ENCODE peak calls at places on chromosomes 6 and 20, in ten cellular contexts. Q, G, Z, V, T, M, S, I, J and O are unnamed samples.

GRCh38 chr20:35729283-35729807 is 12.7 kb downstream of the RBM39 start:
- DNase-seq in G (no peak), J (no peak), T (no peak), S (no peak), I (no peak), M (no peak), Z (no peak), V (no peak), Q (no peak), O (no peak)

GRCh38 chr20:64193058-64193457 is 28.8 kb downstream of the MYT1 start:
- DNase-seq in G (no peak), S (no peak), M (no peak), Q (no peak), I (no peak), T (no peak), V (no peak), J (no peak), Z (no peak), O (no peak)

GRCh38 chr6:96716221-96716620 is 121.1 kb downstream of the GPR63 start:
- DNase-seq in J (no peak), I (no peak), V (no peak), Z (no peak), S (no peak), G (no peak), M (no peak), T (no peak), Q (no peak), O (no peak)

GRCh38 chr6:153729189-153729588 is 309.9 kb upstream of the OPRM1 start:
- DNase-seq in I (no peak), Z (no peak), Q (no peak), T (no peak), V (no peak), S (no peak), G (no peak), M (no peak), J (no peak), O (no peak)

GRCh38 chr6:21109421-21110178 is 484.0 kb upstream of the SOX4 start:
- DNase-seq in Z (no peak), V (no peak), M (no peak), I (no peak), T (no peak), Q (no peak), J (no peak), S (no peak), G (peak), O (no peak)

GRCh38 chr20:59525500-59526241 is 78.7 kb upstream of the PHACTR3 start:
- DNase-seq in J (no peak), I (peak), V (peak), T (peak), Q (no peak), Z (no peak), M (peak), G (peak), S (peak), O (no peak)

GRCh38 chr6:43334466-43335095 is 26.0 kb upstream of the CRIP3 start:
- DNase-seq in Q (no peak), J (no peak), M (no peak), Z (no peak), V (no peak), S (no peak), G (peak), I (peak), T (no peak), O (no peak)

GRCh38 chr20:44646023-44646640 is 5.4 kb downstream of the ADA start:
- DNase-seq in J (peak), I (no peak), Z (no peak), M (no peak), G (peak), Q (no peak), V (no peak), S (no peak), T (no peak), O (no peak)

GRCh38 chr6:15500901-15501805 is 161.7 kb downstream of the DTNBP1 start:
- DNase-seq in J (no peak), V (no peak), T (no peak), M (no peak), G (no peak), Q (peak), Z (no peak), S (peak), I (no peak), O (no peak)

GRCh38 chr6:160005861-160006540 is 37.1 kb downstream of the IGF2R start:
- DNase-seq in V (peak), J (no peak), T (peak), M (peak), S (no peak), Q (no peak), G (peak), Z (no peak), I (no peak), O (no peak)

GRCh38 chr6:27145731-27146455 is 101.6 kb upstream of the PRSS16 start:
- DNase-seq in Q (peak), M (peak), G (peak), J (peak), T (peak), I (peak), V (peak), Z (peak), S (no peak), O (no peak)

GRCh38 chr20:37179671-37180524 is 550 bp upstream of the MROH8 start:
- DNase-seq in Z (no peak), V (no peak), J (no peak), I (no peak), Q (no peak), G (peak), S (no peak), T (no peak), M (no peak), O (no peak)

GRCh38 chr6:163620670-163621330 is 206.3 kb downstream of the QKI start:
- DNase-seq in Q (no peak), M (no peak), G (peak), T (no peak), V (no peak), Z (no peak), I (no peak), J (no peak), S (no peak), O (no peak)

GRCh38 chr6:159572344-159573120 is 120.5 kb downstream of the SOD2 start:
- DNase-seq in G (no peak), Z (no peak), Q (no peak), S (no peak), J (no peak), V (no peak), T (no peak), I (no peak), M (no peak), O (no peak)

GRCh38 chr20:45392733-45393132 is 14.6 kb upstream of the TP53TG5 start:
- DNase-seq in T (no peak), M (no peak), V (no peak), Q (no peak), Z (no peak), J (no peak), S (no peak), G (no peak), I (no peak), O (no peak)

DNA sequence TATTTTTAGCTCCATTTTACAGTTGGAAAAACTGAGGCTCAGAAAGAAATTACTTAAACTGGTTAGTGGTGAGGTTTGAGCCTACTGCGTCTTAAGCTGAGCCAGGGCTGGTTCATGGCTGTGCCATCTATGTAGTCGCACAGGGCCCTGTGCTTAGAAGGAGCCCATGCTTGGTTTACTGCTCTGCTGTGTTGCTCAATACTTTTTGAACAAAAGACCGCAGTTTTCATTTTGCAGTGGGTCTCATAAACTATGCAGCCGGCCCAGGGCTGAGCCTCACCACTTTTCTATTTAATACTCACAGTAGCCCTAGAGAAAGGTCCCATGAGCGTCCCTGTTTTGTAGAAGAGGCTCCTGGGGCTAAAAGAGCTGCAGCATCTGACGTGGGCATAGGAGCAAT is 577 bp downstream of the SIRPB2 start:
- DNase-seq in Z (no peak), G (no peak), I (no peak), M (no peak), V (no peak), J (no peak), S (no peak), Q (no peak), T (no peak), O (no peak)
- H3K27ac ChIP-seq in Z (peak), G (no peak), I (peak), M (peak), V (no peak), J (no peak), S (no peak), Q (peak), T (peak), O (no peak)

DNA sequence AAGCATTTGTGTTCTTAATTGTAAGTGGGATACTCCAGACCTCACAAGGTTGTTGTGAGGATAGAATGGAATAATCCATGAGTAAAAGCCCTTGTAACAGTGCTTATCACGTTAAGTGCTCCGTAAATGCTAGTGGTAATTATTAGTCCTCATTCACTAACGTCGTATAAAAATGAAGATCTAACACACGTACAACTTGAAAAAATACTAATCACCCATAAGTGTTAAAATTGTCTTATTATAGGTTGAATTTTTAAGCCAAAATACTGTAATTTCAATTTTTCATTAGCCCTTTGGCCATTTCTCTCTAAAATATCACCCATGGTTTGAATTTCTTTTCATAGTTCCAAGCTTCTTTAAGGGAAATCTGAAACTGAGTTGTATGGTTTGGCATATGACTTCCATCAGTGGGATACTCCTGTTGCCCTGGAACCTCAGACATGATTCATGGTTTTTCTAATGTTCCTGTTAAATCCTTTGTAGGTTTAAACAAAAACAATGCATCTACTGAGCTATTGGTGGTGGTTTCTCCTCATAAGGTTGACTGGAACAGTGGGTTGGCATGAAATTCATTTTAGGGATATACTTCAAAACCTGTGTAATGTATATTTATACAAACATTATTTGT is 19.1 kb downstream of the XRN2 start:
- DNase-seq in V (no peak), Z (no peak), I (no peak), T (no peak), M (no peak), J (no peak), S (no peak), G (peak), Q (no peak), O (no peak)
- H3K4me3 ChIP-seq in V (no peak), Z (no peak), I (no peak), T (no peak), M (no peak), J (no peak), S (no peak), G (no peak), Q (no peak), O (no peak)

GRCh38 chr6:45822269-45822812 is 193.3 kb downstream of the CLIC5 start:
- DNase-seq in T (no peak), S (no peak), I (no peak), Z (no peak), V (no peak), J (no peak), M (no peak), G (no peak), Q (no peak), O (no peak)
- H3K27ac ChIP-seq in T (no peak), S (no peak), I (no peak), Z (no peak), V (no peak), J (no peak), M (no peak), G (no peak), Q (no peak), O (no peak)

DNA sequence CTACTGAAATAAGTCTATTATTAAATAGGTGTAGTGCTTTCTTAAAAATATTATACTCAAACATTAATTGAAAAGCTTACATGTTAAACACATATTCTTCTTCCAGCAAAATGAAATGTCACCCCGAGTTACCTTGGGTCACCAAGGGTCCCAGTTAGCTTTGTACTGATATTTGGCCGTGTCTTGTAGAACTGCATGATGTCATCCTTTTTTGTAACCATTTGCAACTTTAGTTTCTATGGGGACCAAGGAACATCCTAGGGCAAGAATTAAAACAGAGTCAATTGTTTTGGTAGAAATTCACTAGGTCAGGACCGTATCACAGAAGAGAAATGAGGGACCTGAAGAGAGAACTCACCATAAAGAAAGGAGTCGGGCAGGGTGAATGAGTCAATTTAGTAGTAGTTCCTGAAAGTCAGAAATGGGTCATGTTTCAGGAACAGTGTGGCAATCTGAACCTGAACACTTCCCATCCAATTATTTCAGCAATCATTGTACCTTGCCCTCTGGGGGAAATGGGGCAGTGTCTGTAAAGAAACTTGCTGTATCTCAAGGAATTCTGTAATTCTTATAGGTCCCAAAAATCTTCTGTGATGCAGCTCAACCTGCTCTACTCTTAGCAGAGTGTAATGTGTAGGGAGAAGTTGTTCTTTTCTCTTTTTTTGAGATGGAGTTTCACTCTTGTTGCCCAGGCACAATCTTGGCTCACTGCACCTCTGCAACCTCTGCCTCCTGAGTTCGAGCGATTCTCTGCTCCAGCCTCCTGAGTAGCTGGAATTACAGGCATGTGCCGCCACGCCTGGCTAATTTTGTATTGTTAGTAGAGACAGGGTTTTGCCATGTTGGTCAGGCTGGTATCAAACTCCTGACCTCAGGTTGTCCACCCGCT is 5.4 kb upstream of the AKAP7 start:
- DNase-seq in Q (no peak), Z (no peak), T (no peak), I (no peak), M (no peak), S (no peak), V (no peak), G (no peak), J (no peak), O (no peak)
- H3K4me3 ChIP-seq in Q (no peak), Z (no peak), T (no peak), I (no peak), M (no peak), S (no peak), V (no peak), G (no peak), J (no peak), O (no peak)

GRCh38 chr6:79559706-79560105 is 22.5 kb upstream of the LCA5 start:
- DNase-seq in M (no peak), V (no peak), J (no peak), Z (no peak), G (no peak), S (no peak), T (no peak), I (no peak), Q (no peak), O (no peak)
- H3K27ac ChIP-seq in M (no peak), V (no peak), J (no peak), Z (no peak), G (no peak), S (no peak), T (no peak), I (no peak), Q (no peak), O (no peak)

DNA sequence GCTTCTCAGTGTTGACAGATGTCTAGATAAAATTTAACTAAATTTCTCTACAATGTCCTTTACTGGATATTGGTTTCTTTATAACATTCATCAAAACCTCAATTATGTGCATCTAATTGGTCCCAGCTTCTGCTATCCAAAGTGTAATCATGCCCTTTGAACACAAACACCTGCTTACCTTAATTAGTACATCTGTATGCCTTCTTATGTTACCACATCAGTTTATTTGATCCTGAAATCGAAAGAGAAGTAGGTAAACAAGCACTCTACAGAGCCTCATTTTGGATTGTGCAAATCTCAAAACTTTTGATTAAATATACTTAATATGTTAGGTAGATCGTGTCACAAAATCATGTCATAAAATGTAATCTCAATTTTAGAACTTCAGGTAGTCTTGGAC is 36.5 kb downstream of the TAB2 start:
- DNase-seq in Q (no peak), J (no peak), G (no peak), M (no peak), I (no peak), Z (no peak), T (no peak), S (no peak), V (no peak), O (no peak)
- H3K4me3 ChIP-seq in Q (no peak), J (no peak), G (no peak), M (no peak), I (no peak), Z (no peak), T (no peak), S (no peak), V (no peak), O (no peak)

GRCh38 chr6:135936606-135937005 is 85.1 kb downstream of the PDE7B start:
- DNase-seq in Z (no peak), M (no peak), V (no peak), J (no peak), Q (no peak), S (no peak), T (no peak), I (no peak), G (peak), O (no peak)

GRCh38 chr6:135939216-135939610 is 87.7 kb downstream of the PDE7B start:
- DNase-seq in I (no peak), T (no peak), Q (no peak), M (no peak), S (no peak), J (no peak), G (no peak), Z (no peak), V (no peak), O (no peak)

GRCh38 chr6:135937126-135937525 is 85.6 kb downstream of the PDE7B start:
- DNase-seq in Q (no peak), S (no peak), I (no peak), M (no peak), T (no peak), Z (no peak), G (no peak), V (no peak), J (no peak), O (no peak)

GRCh38 chr6:135938588-135939215 is 87.2 kb downstream of the PDE7B start:
- DNase-seq in S (no peak), J (no peak), Z (no peak), G (peak), M (peak), I (no peak), Q (no peak), V (no peak), T (peak), O (no peak)

DNA sequence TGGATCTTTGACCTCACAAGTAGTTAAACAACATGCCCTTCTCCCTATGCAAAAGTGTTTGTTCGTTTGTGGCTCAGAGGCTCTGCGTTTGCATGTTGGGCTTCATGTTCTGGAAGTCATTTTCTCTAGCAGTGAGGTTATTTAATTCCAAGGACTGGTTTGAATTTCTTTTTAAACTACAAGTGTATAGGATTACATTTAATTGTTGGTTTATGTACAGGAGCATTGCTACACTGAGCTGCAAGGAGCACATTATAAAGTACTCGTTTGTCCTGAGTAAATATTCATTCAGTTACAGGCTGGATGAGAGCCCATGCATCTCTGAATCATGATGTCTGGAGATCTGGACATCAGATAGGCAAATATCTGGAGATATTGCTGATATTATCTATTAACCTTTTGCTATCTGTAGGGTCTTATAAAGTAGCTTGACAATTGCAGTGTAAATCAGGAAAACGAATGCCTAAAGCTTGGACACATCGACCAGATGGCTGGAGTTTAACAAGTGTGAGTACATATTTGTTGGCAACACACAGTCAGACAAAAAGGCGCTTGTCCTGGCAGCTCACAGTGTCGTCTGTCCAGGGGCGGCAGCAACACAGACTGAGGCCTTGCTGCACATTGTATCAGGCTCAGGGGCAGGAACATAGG is 84.6 kb downstream of the PDE7B start:
- DNase-seq in I (no peak), T (no peak), Q (no peak), M (no peak), S (peak), Z (no peak), V (no peak), J (no peak), G (peak), O (no peak)
- H3K27ac ChIP-seq in I (no peak), T (peak), Q (no peak), M (peak), S (no peak), Z (peak), V (no peak), J (no peak), G (peak), O (peak)

DNA sequence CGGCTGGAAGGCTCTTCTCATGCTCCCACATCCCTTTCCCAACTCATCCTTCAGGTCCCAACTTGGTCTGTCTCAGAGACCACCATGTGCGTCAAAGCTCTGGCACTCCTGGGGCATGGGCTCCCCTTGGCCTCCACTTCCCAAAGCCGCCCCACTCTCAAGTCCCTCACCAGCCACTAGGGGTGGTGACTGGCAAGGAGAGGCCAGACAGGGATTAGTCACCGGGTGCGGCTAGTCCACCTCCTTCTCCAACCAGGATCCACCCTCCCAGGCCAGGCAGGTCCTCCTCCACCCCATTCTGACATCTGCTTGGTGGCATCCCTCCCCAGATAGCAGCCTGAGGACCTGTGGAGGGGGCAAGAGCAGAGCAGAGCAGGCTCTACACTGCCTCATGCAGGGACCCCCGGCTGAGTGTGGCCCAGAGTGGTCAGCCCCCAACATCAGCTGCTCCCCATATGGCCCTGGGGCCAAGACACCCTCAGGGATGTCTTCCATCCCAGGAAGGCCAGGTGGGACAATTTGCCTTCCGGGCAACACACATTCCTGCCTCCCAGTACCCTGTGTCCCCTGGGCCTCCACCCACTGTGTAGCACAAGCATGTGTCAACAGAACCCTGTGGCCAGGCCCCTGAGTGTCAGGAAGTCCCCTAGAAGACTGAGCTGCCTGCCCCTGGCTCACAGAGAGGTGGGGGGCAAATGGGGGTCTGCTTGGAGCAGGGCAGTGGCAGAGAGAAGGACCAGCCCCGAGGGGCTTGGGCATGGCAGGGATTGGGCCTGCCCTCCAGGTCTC is 29.2 kb downstream of the YTHDF1 start:
- DNase-seq in Q (no peak), S (no peak), M (no peak), J (no peak), Z (no peak), V (no peak), I (peak), G (peak), T (no peak), O (no peak)
- H3K4me3 ChIP-seq in Q (no peak), S (no peak), M (no peak), J (no peak), Z (no peak), V (no peak), I (no peak), G (no peak), T (no peak), O (no peak)